ENCODE peak calls at places on chromosomes 16 and 17, in seven cellular contexts. Q is left cardiac atrium; L is activated naive CD8-positive, alpha-beta T cell treated with anti-CD3 and anti-CD28 coated beads, Interleukin-2, amount 50 U/mL, for 24 hours; T is body of pancreas; E is lower lobe of right lung; N is right lobe of liver; D is right cardiac atrium. S is an unnamed sample.
A peak's percentile ranks its signal among the peaks of the same experiment; 100 is the strongest.

GRCh38 chr16:85954927-85955539 is 56.1 kb downstream of the IRF8 start:
- ATAC-seq in D (no peak), Q (no peak), E (no peak), N (no peak), T (no peak), L (no peak), S (peak; percentile 72)

GRCh38 chr17:33015716-33016346 is 24.2 kb downstream of the SPACA3 start:
- ATAC-seq in N (no peak), T (no peak), D (no peak), L (no peak), Q (no peak), E (no peak), S (no peak)

GRCh38 chr16:90023078-90023447 is 3.8 kb upstream of the DBNDD1 start:
- ATAC-seq in E (peak; percentile 7), L (no peak), T (no peak), D (peak; percentile 39), Q (peak; percentile 14), N (peak; percentile 6), S (no peak)

GRCh38 chr16:53714080-53715050 is 10.4 kb downstream of the FTO start:
- ATAC-seq in N (no peak), D (peak; percentile 66), Q (peak; percentile 55), E (no peak), T (peak; percentile 18), L (no peak), S (no peak)

GRCh38 chr16:3999890-4000325 is 116.3 kb downstream of the ADCY9 start:
- ATAC-seq in N (no peak), D (peak; percentile 11), Q (no peak), E (no peak), L (peak; percentile 33), T (no peak), S (no peak)

GRCh38 chr17:17540935-17541639 is 44.9 kb upstream of the RASD1 start:
- ATAC-seq in T (no peak), N (peak; percentile 5), L (no peak), D (no peak), Q (no peak), E (no peak), S (no peak)

GRCh38 chr16:48317614-48318013 is 67.6 kb downstream of the SIAH1 start:
- ATAC-seq in D (no peak), T (no peak), Q (no peak), E (no peak), N (no peak), L (peak; percentile 80), S (peak; percentile 53)

GRCh38 chr17:2192367-2193028 is 111.1 kb downstream of the SMG6 start:
- ATAC-seq in Q (no peak), D (no peak), E (peak; percentile 21), N (peak; percentile 14), L (peak; percentile 83), T (no peak), S (peak; percentile 88)

GRCh38 chr16:23663918-23664317 is 14.8 kb upstream of the PLK1 start:
- ATAC-seq in E (no peak), N (no peak), D (no peak), L (no peak), Q (no peak), T (no peak), S (no peak)

GRCh38 chr16:87582221-87582965 is 19.9 kb upstream of the JPH3 start:
- ATAC-seq in D (peak; percentile 86), E (peak; percentile 50), T (peak; percentile 52), Q (peak; percentile 77), N (peak; percentile 64), L (no peak), S (no peak)

GRCh38 chr16:29315916-29316517 is 90.5 kb downstream of the NPIPB11 start:
- ATAC-seq in L (no peak), D (no peak), T (no peak), N (no peak), Q (no peak), E (no peak), S (no peak)

GRCh38 chr17:35256629-35257028 is 13.8 kb downstream of the SLFN5 start:
- ATAC-seq in N (no peak), Q (no peak), L (peak; percentile 52), D (no peak), E (no peak), T (no peak), S (no peak)

GRCh38 chr17:73592531-73592961 is 51.7 kb downstream of the SDK2 start:
- ATAC-seq in Q (no peak), T (no peak), E (no peak), N (no peak), L (no peak), D (no peak), S (no peak)

GRCh38 chr16:1708083-1708767 is 2.2 kb downstream of the MAPK8IP3 start:
- ATAC-seq in D (no peak), L (no peak), T (no peak), E (no peak), Q (no peak), N (no peak), S (no peak)

S was measured in stimulated activated memory B cell treated with anti-CD40 and anti-IgM and Interleukin-4, amounts not matched to agents 10 μg/mL and 1 μg/mL and 100 μg/mL, for 72 hours.